ENCODE peak calls at places on chromosomes 13 and 19, in five cellular contexts. Y, C, I, T and W are unnamed samples.

GRCh38 chr19:49679832-49680472 is 2.9 kb downstream of the PRMT1 start:
- DNase-seq in I (no peak), C (no peak), T (no peak), Y (no peak), W (no peak)

GRCh38 chr19:55473613-55474012 is 2.8 kb upstream of the ZNF628 start:
- DNase-seq in T (no peak), C (no peak), Y (no peak), I (no peak), W (no peak)

GRCh38 chr19:14383898-14384669 is 2.8 kb downstream of the ADGRE5 start:
- DNase-seq in T (no peak), I (peak), C (no peak), Y (no peak), W (peak)

GRCh38 chr19:18408053-18408476 is 10.6 kb upstream of the LRRC25 start:
- DNase-seq in C (no peak), T (no peak), Y (no peak), I (no peak), W (no peak)

GRCh38 chr13:48656621-48657020 is 2.9 kb downstream of the CYSLTR2 start:
- DNase-seq in I (no peak), Y (no peak), C (no peak), T (no peak), W (no peak)

GRCh38 chr19:39679056-39679790 is 23.5 kb downstream of the LGALS16 start:
- DNase-seq in Y (no peak), C (no peak), T (no peak), I (no peak), W (no peak)

GRCh38 chr13:41561179-41561578 is 103.8 kb downstream of the RGCC start:
- DNase-seq in I (peak), C (no peak), Y (no peak), T (no peak), W (no peak)

GRCh38 chr19:31140717-31141116 is 208.5 kb downstream of the TSHZ3 start:
- DNase-seq in Y (no peak), T (no peak), C (no peak), I (no peak), W (peak)

GRCh38 chr19:5334366-5334739 is 6.3 kb downstream of the PTPRS start:
- DNase-seq in T (no peak), Y (no peak), C (no peak), I (no peak), W (no peak)

GRCh38 chr13:41054919-41055619 is 6.2 kb upstream of the WBP4 start:
- DNase-seq in Y (no peak), T (no peak), C (no peak), I (no peak), W (peak)

GRCh38 chr19:35249146-35249847 is 495 bp downstream of the LSR start:
- DNase-seq in T (no peak), Y (no peak), I (peak), C (no peak), W (no peak)

GRCh38 chr13:35979378-35979911 is 151.7 kb downstream of the DCLK1 start:
- DNase-seq in C (no peak), I (peak), Y (no peak), T (no peak), W (no peak)

GRCh38 chr13:24181991-24182702 is 21.6 kb downstream of the SPATA13 start:
- DNase-seq in T (no peak), I (no peak), C (no peak), Y (no peak), W (no peak)

GRCh38 chr19:16349551-16350171 is 25.0 kb downstream of the KLF2 start:
- DNase-seq in I (no peak), T (no peak), Y (no peak), C (no peak), W (no peak)

GRCh38 chr13:113187263-113187669 is 21.2 kb downstream of the PCID2 start:
- DNase-seq in I (peak), C (no peak), T (no peak), Y (no peak), W (peak)

GRCh38 chr19:36256064-36256463 is 41.2 kb downstream of the ZNF146 start:
- DNase-seq in Y (no peak), C (no peak), T (no peak), I (no peak), W (no peak)

GRCh38 chr13:98890186-98890585 is 87.7 kb downstream of the DOCK9 start:
- DNase-seq in T (no peak), I (no peak), Y (no peak), C (no peak), W (no peak)

GRCh38 chr19:49114630-49115363 is 627 bp downstream of the LIN7B start:
- DNase-seq in T (peak), Y (no peak), C (no peak), I (peak), W (no peak)

GRCh38 chr13:38824342-38824741 is 137.5 kb downstream of the FREM2 start:
- DNase-seq in C (no peak), Y (no peak), T (no peak), I (no peak), W (no peak)

GRCh38 chr19:55661826-55662225 is 7.0 kb downstream of the U2AF2 start:
- DNase-seq in Y (no peak), C (no peak), T (no peak), I (no peak), W (no peak)

GRCh38 chr19:13033244-13033643 is 38.0 kb downstream of the NFIX start:
- DNase-seq in C (no peak), T (no peak), I (no peak), Y (no peak), W (peak)

GRCh38 chr19:48760514-48761221 is 5.3 kb downstream of the FGF21 start:
- DNase-seq in I (no peak), T (no peak), Y (no peak), C (no peak), W (no peak)

GRCh38 chr19:19115954-19116353 is 22.3 kb downstream of the TMEM161A start:
- DNase-seq in Y (peak), T (peak), C (no peak), I (no peak), W (no peak)

GRCh38 chr19:57769345-57770131 is at the start of gene ZNF586:
- DNase-seq in I (peak), Y (peak), C (peak), T (peak), W (peak)

GRCh38 chr13:20105161-20105689 is 55.6 kb downstream of the GJA3 start:
- DNase-seq in C (no peak), I (peak), Y (no peak), T (no peak), W (no peak)

GRCh38 chr19:710767-711166 is 2.0 kb downstream of the PALM start:
- DNase-seq in T (no peak), Y (no peak), C (no peak), I (no peak), W (no peak)

GRCh38 chr19:8209111-8209964 is at the start of gene CERS4:
- DNase-seq in C (peak), T (peak), I (peak), Y (peak), W (no peak)

GRCh38 chr19:7862413-7862951 is 11.7 kb downstream of the PRR36 start:
- DNase-seq in C (no peak), Y (peak), I (peak), T (peak), W (no peak)

GRCh38 chr19:37817180-37817911 is 38.0 kb upstream of the ZNF573 start:
- DNase-seq in I (peak), T (peak), Y (peak), C (peak), W (no peak)

GRCh38 chr13:40318366-40318765 is 348.1 kb downstream of the FOXO1 start:
- DNase-seq in C (no peak), T (peak), I (no peak), Y (no peak), W (no peak)

GRCh38 chr19:45553464-45553863 is 31.1 kb downstream of the OPA3 start:
- DNase-seq in T (peak), C (no peak), Y (no peak), I (no peak), W (no peak)